ENCODE peak calls at places on chromosomes 6 and 20, in ten cellular contexts. One of them, this sample, is unnamed.

GRCh38 chr20:56630086-56630493 is 984 bp downstream of the TFAP2C start:
- DNase-seq in Peyer's patch: no peak
- DNase-seq in HCT116: peak; percentile 54
- DNase-seq in IMR-90: no peak
- DNase-seq in esophagus squamous epithelium: no peak
- DNase-seq in body of pancreas: peak; percentile 63
- DNase-seq in transverse colon: peak; percentile 64
- DNase-seq in HepG2: no peak
- DNase-seq in spleen: no peak
- DNase-seq in right lobe of liver: no peak
- DNase-seq in this sample: no peak

GRCh38 chr6:43874814-43875590 is 105.0 kb downstream of the VEGFA start:
- DNase-seq in spleen: no peak
- DNase-seq in esophagus squamous epithelium: no peak
- DNase-seq in transverse colon: no peak
- DNase-seq in HepG2: no peak
- DNase-seq in IMR-90: no peak
- DNase-seq in body of pancreas: no peak
- DNase-seq in HCT116: no peak
- DNase-seq in right lobe of liver: no peak
- DNase-seq in Peyer's patch: no peak
- DNase-seq in this sample: no peak

GRCh38 chr6:50264995-50265571 is 215.4 kb upstream of the DEFB112 start:
- DNase-seq in body of pancreas: no peak
- DNase-seq in transverse colon: no peak
- DNase-seq in spleen: no peak
- DNase-seq in esophagus squamous epithelium: no peak
- DNase-seq in Peyer's patch: no peak
- DNase-seq in IMR-90: no peak
- DNase-seq in HCT116: no peak
- DNase-seq in HepG2: peak; percentile 9
- DNase-seq in right lobe of liver: no peak
- DNase-seq in this sample: peak; percentile 28

GRCh38 chr6:113464959-113465358 is 392.2 kb upstream of the MARCKS start:
- DNase-seq in right lobe of liver: no peak
- DNase-seq in body of pancreas: no peak
- DNase-seq in spleen: no peak
- DNase-seq in HCT116: peak; percentile 42
- DNase-seq in transverse colon: no peak
- DNase-seq in Peyer's patch: no peak
- DNase-seq in IMR-90: peak; percentile 85
- DNase-seq in esophagus squamous epithelium: no peak
- DNase-seq in HepG2: no peak
- DNase-seq in this sample: no peak

GRCh38 chr20:14992071-14992654 is 654.8 kb upstream of the FLRT3 start:
- DNase-seq in transverse colon: no peak
- DNase-seq in right lobe of liver: no peak
- DNase-seq in spleen: no peak
- DNase-seq in Peyer's patch: no peak
- DNase-seq in HCT116: no peak
- DNase-seq in IMR-90: no peak
- DNase-seq in HepG2: peak; percentile 80
- DNase-seq in esophagus squamous epithelium: no peak
- DNase-seq in body of pancreas: no peak
- DNase-seq in this sample: no peak

GRCh38 chr6:53679446-53679933 is 13.9 kb upstream of the KLHL31 start:
- DNase-seq in spleen: no peak
- DNase-seq in right lobe of liver: no peak
- DNase-seq in HepG2: peak; percentile 62
- DNase-seq in IMR-90: peak; percentile 46
- DNase-seq in transverse colon: no peak
- DNase-seq in Peyer's patch: no peak
- DNase-seq in HCT116: peak; percentile 60
- DNase-seq in esophagus squamous epithelium: no peak
- DNase-seq in body of pancreas: peak; percentile 13
- DNase-seq in this sample: no peak

GRCh38 chr20:62276448-62276847 is 26.3 kb upstream of the ADRM1 start:
- DNase-seq in body of pancreas: no peak
- DNase-seq in transverse colon: no peak
- DNase-seq in IMR-90: no peak
- DNase-seq in HepG2: no peak
- DNase-seq in right lobe of liver: no peak
- DNase-seq in spleen: no peak
- DNase-seq in esophagus squamous epithelium: no peak
- DNase-seq in HCT116: no peak
- DNase-seq in Peyer's patch: no peak
- DNase-seq in this sample: no peak

GRCh38 chr6:169775321-169775720 is 23.9 kb downstream of the ERMARD start:
- DNase-seq in body of pancreas: no peak
- DNase-seq in right lobe of liver: no peak
- DNase-seq in HCT116: no peak
- DNase-seq in IMR-90: no peak
- DNase-seq in HepG2: no peak
- DNase-seq in esophagus squamous epithelium: no peak
- DNase-seq in Peyer's patch: no peak
- DNase-seq in spleen: no peak
- DNase-seq in transverse colon: no peak
- DNase-seq in this sample: no peak

GRCh38 chr20:62065669-62066338 is at the start of gene TAF4:
- DNase-seq in HCT116: no peak
- DNase-seq in esophagus squamous epithelium: no peak
- DNase-seq in transverse colon: peak; percentile 81
- DNase-seq in spleen: peak; percentile 95
- DNase-seq in Peyer's patch: peak; percentile 84
- DNase-seq in right lobe of liver: peak; percentile 83
- DNase-seq in HepG2: peak; percentile 59
- DNase-seq in IMR-90: peak; percentile 60
- DNase-seq in body of pancreas: peak; percentile 81
- DNase-seq in this sample: peak; percentile 79

GRCh38 chr6:15255481-15256414 is 9.9 kb downstream of the JARID2 start:
- DNase-seq in HCT116: no peak
- DNase-seq in Peyer's patch: peak; percentile 80
- DNase-seq in esophagus squamous epithelium: no peak
- DNase-seq in IMR-90: no peak
- DNase-seq in HepG2: no peak
- DNase-seq in spleen: no peak
- DNase-seq in body of pancreas: no peak
- DNase-seq in right lobe of liver: no peak
- DNase-seq in transverse colon: no peak
- DNase-seq in this sample: peak; percentile 41

GRCh38 chr20:62605996-62606395 is 36.3 kb upstream of the SLCO4A1 start:
- DNase-seq in spleen: no peak
- DNase-seq in esophagus squamous epithelium: no peak
- DNase-seq in HCT116: no peak
- DNase-seq in transverse colon: no peak
- DNase-seq in Peyer's patch: peak; percentile 53
- DNase-seq in IMR-90: no peak
- DNase-seq in HepG2: no peak
- DNase-seq in body of pancreas: no peak
- DNase-seq in right lobe of liver: no peak
- DNase-seq in this sample: no peak

GRCh38 chr6:139296927-139297326 is 5.1 kb upstream of the TXLNB start:
- DNase-seq in right lobe of liver: no peak
- DNase-seq in body of pancreas: no peak
- DNase-seq in IMR-90: peak; percentile 69
- DNase-seq in Peyer's patch: no peak
- DNase-seq in transverse colon: no peak
- DNase-seq in HepG2: no peak
- DNase-seq in HCT116: no peak
- DNase-seq in esophagus squamous epithelium: no peak
- DNase-seq in spleen: no peak
- DNase-seq in this sample: no peak

GRCh38 chr20:4067600-4068261 is 52.4 kb upstream of the RNF24 start:
- DNase-seq in spleen: no peak
- DNase-seq in body of pancreas: no peak
- DNase-seq in right lobe of liver: no peak
- DNase-seq in esophagus squamous epithelium: no peak
- DNase-seq in HCT116: no peak
- DNase-seq in HepG2: no peak
- DNase-seq in IMR-90: peak; percentile 88
- DNase-seq in Peyer's patch: no peak
- DNase-seq in transverse colon: no peak
- DNase-seq in this sample: no peak

GRCh38 chr20:20207291-20207690 is 155.0 kb downstream of the CFAP61 start:
- DNase-seq in HCT116: no peak
- DNase-seq in HepG2: no peak
- DNase-seq in esophagus squamous epithelium: no peak
- DNase-seq in IMR-90: no peak
- DNase-seq in body of pancreas: no peak
- DNase-seq in transverse colon: no peak
- DNase-seq in right lobe of liver: no peak
- DNase-seq in spleen: no peak
- DNase-seq in Peyer's patch: no peak
- DNase-seq in this sample: no peak

GRCh38 chr20:3059489-3059888 is 11.9 kb upstream of the OXT start:
- DNase-seq in right lobe of liver: no peak
- DNase-seq in HCT116: no peak
- DNase-seq in spleen: peak; percentile 30
- DNase-seq in IMR-90: no peak
- DNase-seq in esophagus squamous epithelium: no peak
- DNase-seq in body of pancreas: no peak
- DNase-seq in Peyer's patch: no peak
- DNase-seq in transverse colon: no peak
- DNase-seq in HepG2: no peak
- DNase-seq in this sample: no peak

GRCh38 chr20:11972478-11972877 is 54.8 kb downstream of the BTBD3 start:
- DNase-seq in spleen: no peak
- DNase-seq in body of pancreas: no peak
- DNase-seq in esophagus squamous epithelium: no peak
- DNase-seq in HepG2: no peak
- DNase-seq in right lobe of liver: no peak
- DNase-seq in transverse colon: no peak
- DNase-seq in IMR-90: no peak
- DNase-seq in HCT116: no peak
- DNase-seq in Peyer's patch: no peak
- DNase-seq in this sample: no peak

DNA sequence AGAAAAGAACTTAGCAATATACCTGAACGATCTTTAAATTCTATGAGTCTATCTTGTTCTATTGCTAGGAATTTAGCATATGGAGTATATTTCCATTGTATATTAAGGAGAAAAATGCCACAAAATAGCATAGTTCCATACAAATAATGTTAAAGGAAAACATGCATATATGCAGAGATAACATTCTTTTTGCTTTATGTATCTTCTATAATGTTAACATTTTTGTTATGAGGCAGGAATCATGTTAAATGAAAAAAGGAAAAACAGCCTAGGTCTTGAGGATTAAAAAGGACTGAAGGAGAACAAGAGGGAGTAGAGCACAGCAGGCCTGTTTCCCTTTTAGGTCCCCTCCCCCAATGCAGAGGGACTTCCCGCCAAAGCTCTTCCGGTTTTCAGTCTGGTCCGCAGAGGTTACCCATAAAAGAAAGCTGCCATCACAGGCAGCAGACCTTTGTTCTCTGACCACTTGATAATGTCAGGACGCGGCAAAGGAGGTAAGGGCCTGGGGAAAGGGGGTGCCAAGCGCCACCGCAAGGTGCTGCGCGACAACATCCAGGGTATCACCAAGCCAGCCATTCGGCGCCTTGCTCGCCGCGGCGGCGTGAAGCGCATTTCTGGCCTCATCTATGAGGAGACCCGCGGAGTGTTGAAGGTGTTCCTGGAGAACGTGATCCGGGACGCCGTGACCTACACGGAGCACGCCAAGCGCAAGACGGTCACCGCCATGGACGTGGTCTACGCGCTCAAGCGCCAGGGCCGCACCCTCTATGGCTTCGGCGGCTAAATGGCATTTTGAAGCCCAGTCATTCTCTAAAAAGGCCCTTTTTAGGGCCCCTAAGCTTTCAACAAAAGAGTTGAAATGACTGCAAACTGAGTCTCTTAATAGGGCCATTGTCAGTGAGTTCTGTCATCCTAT is 108.4 kb upstream of the PRSS16 start:
- DNase-seq in body of pancreas: no peak
- DNase-seq in transverse colon: peak; percentile 80
- DNase-seq in spleen: peak; percentile 89
- DNase-seq in IMR-90: peak; percentile 60
- DNase-seq in Peyer's patch: peak; percentile 90
- DNase-seq in right lobe of liver: no peak
- DNase-seq in HepG2: no peak
- DNase-seq in esophagus squamous epithelium: no peak
- DNase-seq in HCT116: no peak
- DNase-seq in this sample: peak; percentile 39
- TF ChIP-seq POLR2A in body of pancreas: peak; percentile 29
- TF ChIP-seq POLR2A in transverse colon: peak; percentile 89
- TF ChIP-seq POLR2A in spleen: peak; percentile 95
- TF ChIP-seq POLR2A in IMR-90: no peak
- TF ChIP-seq POLR2A in Peyer's patch: peak; percentile 84
- TF ChIP-seq POLR2A in right lobe of liver: peak; percentile 54
- TF ChIP-seq POLR2A in HepG2: no peak
- TF ChIP-seq POLR2A in esophagus squamous epithelium: peak; percentile 55
- TF ChIP-seq POLR2A in HCT116: no peak
- TF ChIP-seq POLR2A in this sample: no peak

DNA sequence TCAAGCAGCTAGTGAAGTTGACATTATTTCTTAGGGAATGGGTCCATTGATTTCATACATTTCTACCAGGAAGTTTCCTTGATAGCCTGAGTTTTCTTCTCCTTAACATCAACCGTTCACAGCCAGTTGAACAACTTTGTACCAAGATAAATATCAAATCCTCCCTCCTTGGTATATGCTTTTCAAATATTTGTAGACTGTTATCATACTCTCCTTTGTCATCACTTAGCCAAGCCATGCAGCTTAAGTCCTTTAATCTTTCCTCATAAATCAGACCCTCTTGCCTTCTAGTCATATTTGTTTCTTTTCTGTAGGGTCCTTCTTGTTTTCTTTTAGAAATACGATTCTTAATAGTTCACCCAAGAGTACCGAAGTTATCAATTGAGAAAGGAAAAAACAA is 25.6 kb downstream of the RFX6 start:
- DNase-seq in transverse colon: no peak
- DNase-seq in HCT116: no peak
- DNase-seq in HepG2: no peak
- DNase-seq in Peyer's patch: no peak
- DNase-seq in spleen: no peak
- DNase-seq in right lobe of liver: no peak
- DNase-seq in IMR-90: no peak
- DNase-seq in esophagus squamous epithelium: no peak
- DNase-seq in body of pancreas: no peak
- DNase-seq in this sample: no peak
- H3K4me1 ChIP-seq in transverse colon: no peaks in the 10 kb centered on the region
- H3K4me1 ChIP-seq in HCT116: no peaks in the 10 kb centered on the region
- H3K4me1 ChIP-seq in HepG2: no peaks in the 10 kb centered on the region
- H3K4me1 ChIP-seq in Peyer's patch: no peaks in the 10 kb centered on the region
- H3K4me1 ChIP-seq in spleen: no peaks in the 10 kb centered on the region
- H3K4me1 ChIP-seq in right lobe of liver: no peaks in the 10 kb centered on the region
- H3K4me1 ChIP-seq in IMR-90: no peaks in the 10 kb centered on the region
- H3K4me1 ChIP-seq in esophagus squamous epithelium: no peaks in the 10 kb centered on the region
- H3K4me1 ChIP-seq in body of pancreas: no peaks in the 10 kb centered on the region
- H3K4me1 ChIP-seq in this sample: no peaks in the 10 kb centered on the region

GRCh38 chr6:117327149-117328004 is 62.0 kb downstream of the VGLL2 start:
- DNase-seq in IMR-90: no peak
- DNase-seq in spleen: no peak
- DNase-seq in HCT116: no peak
- DNase-seq in HepG2: no peak
- DNase-seq in right lobe of liver: no peak
- DNase-seq in Peyer's patch: no peak
- DNase-seq in transverse colon: no peak
- DNase-seq in esophagus squamous epithelium: no peak
- DNase-seq in body of pancreas: no peak
- DNase-seq in this sample: no peak
- H3K27ac ChIP-seq in IMR-90: no peak overlapping the region
- H3K27ac ChIP-seq in spleen: no peak overlapping the region
- H3K27ac ChIP-seq in HCT116: no peak overlapping the region
- H3K27ac ChIP-seq in HepG2: no peak overlapping the region
- H3K27ac ChIP-seq in right lobe of liver: no peak overlapping the region
- H3K27ac ChIP-seq in Peyer's patch: no peak overlapping the region
- H3K27ac ChIP-seq in transverse colon: no peak overlapping the region
- H3K27ac ChIP-seq in esophagus squamous epithelium: no peak overlapping the region
- H3K27ac ChIP-seq in body of pancreas: no peak overlapping the region
- H3K27ac ChIP-seq in this sample: no peak overlapping the region

GRCh38 chr20:49790077-49790798 is 22.4 kb upstream of the SLC9A8 start:
- DNase-seq in HepG2: peak; percentile 49
- DNase-seq in IMR-90: peak; percentile 89
- DNase-seq in right lobe of liver: peak; percentile 56
- DNase-seq in transverse colon: no peak
- DNase-seq in esophagus squamous epithelium: no peak
- DNase-seq in spleen: no peak
- DNase-seq in body of pancreas: no peak
- DNase-seq in Peyer's patch: peak; percentile 62
- DNase-seq in HCT116: no peak
- DNase-seq in this sample: peak; percentile 80
- TF ChIP-seq POLR2A in HepG2: no peak
- TF ChIP-seq POLR2A in IMR-90: no peak
- TF ChIP-seq POLR2A in right lobe of liver: no peak
- TF ChIP-seq POLR2A in transverse colon: no peak
- TF ChIP-seq POLR2A in esophagus squamous epithelium: no peak
- TF ChIP-seq POLR2A in spleen: no peak
- TF ChIP-seq POLR2A in body of pancreas: no peak
- TF ChIP-seq POLR2A in Peyer's patch: no peak
- TF ChIP-seq POLR2A in HCT116: no peak
- TF ChIP-seq POLR2A in this sample: no peak

This sample was measured in adrenal gland.